ENCODE peak calls at places on chromosomes 16 and 17, in ten cellular contexts. E is IMR-90, H is heart left ventricle, S is upper lobe of right lung, T is tibial artery, I is bronchial epithelial cell, O is esophagus squamous epithelium, Z is colonic mucosa, W is brain microvascular endothelial cell, P is lower lobe of right lung. N is an unnamed sample.

GRCh38 chr17:39607851-39608130 is at the start of gene NEUROD2:
- DNase-seq in E (no peak), T (no peak), O (no peak), P (no peak), H (no peak), W (no peak), I (no peak), S (no peak), Z (no peak), N (no peak)

GRCh38 chr16:69660166-69660565 is 66.2 kb downstream of the NQO1 start:
- DNase-seq in Z (no peak), O (no peak), H (no peak), S (no peak), W (no peak), T (no peak), P (no peak), I (peak; percentile 59), E (no peak), N (no peak)

GRCh38 chr17:69060835-69061234 is at the start of gene ABCA9:
- DNase-seq in W (peak; percentile 82), I (no peak), T (peak; percentile 45), O (no peak), P (no peak), S (no peak), E (peak; percentile 21), Z (no peak), H (peak; percentile 23), N (no peak)

GRCh38 chr17:72187544-72187943 is 66.7 kb downstream of the SOX9 start:
- DNase-seq in I (no peak), T (peak; percentile 61), P (no peak), Z (peak; percentile 60), W (no peak), H (peak; percentile 68), S (no peak), O (no peak), E (peak; percentile 9), N (no peak)

GRCh38 chr17:2435181-2435741 is 34.4 kb upstream of the MNT start:
- DNase-seq in W (peak; percentile 45), O (no peak), I (no peak), E (peak; percentile 31), T (no peak), H (no peak), S (no peak), Z (no peak), P (no peak), N (no peak)

GRCh38 chr16:11409398-11409797 is 64.1 kb downstream of the RMI2 start:
- DNase-seq in H (no peak), S (no peak), O (no peak), I (no peak), E (peak; percentile 45), P (no peak), Z (no peak), W (no peak), T (no peak), N (no peak)

GRCh38 chr16:67163164-67163902 is 1.2 kb upstream of the HSF4 start:
- DNase-seq in P (no peak), S (no peak), O (no peak), W (no peak), T (no peak), H (no peak), I (no peak), E (peak; percentile 35), Z (peak; percentile 42), N (peak; percentile 25)

GRCh38 chr17:44981221-44981968 is 13.3 kb upstream of the C1QL1 start:
- DNase-seq in Z (no peak), W (peak; percentile 51), P (no peak), I (peak; percentile 87), E (peak; percentile 94), H (no peak), T (no peak), O (no peak), S (no peak), N (no peak)

GRCh38 chr16:31202402-31203385 is at the start of gene PYCARD:
- DNase-seq in Z (peak; percentile 81), T (peak; percentile 57), I (peak; percentile 33), S (peak; percentile 90), P (peak; percentile 89), O (no peak), E (peak; percentile 19), W (no peak), H (peak; percentile 73), N (peak; percentile 26)

GRCh38 chr16:23518435-23518891 is 8.2 kb upstream of the GGA2 start:
- DNase-seq in E (peak; percentile 32), T (no peak), O (no peak), I (no peak), H (no peak), Z (no peak), W (peak; percentile 12), P (no peak), S (no peak), N (no peak)

GRCh38 chr16:72302352-72302751 is 130.4 kb upstream of the PMFBP1 start:
- DNase-seq in Z (no peak), S (no peak), W (no peak), I (no peak), H (no peak), T (no peak), E (no peak), P (no peak), O (no peak), N (no peak)

GRCh38 chr17:31560836-31561235 is 169.4 kb downstream of the RAB11FIP4 start:
- DNase-seq in H (no peak), O (no peak), W (no peak), Z (no peak), P (no peak), S (no peak), I (no peak), E (no peak), T (no peak), N (no peak)

GRCh38 chr16:84065536-84066132 is 23.0 kb upstream of the SLC38A8 start:
- DNase-seq in S (peak; percentile 40), E (peak; percentile 62), Z (peak; percentile 66), I (peak; percentile 61), H (no peak), O (no peak), T (peak; percentile 55), W (peak; percentile 61), P (no peak), N (peak; percentile 45)

GRCh38 chr16:84068783-84069464 is 26.3 kb upstream of the SLC38A8 start:
- DNase-seq in P (no peak), Z (no peak), W (no peak), S (no peak), I (no peak), O (no peak), H (no peak), T (no peak), E (no peak), N (no peak)

GRCh38 chr16:84068041-84068440 is 25.4 kb upstream of the SLC38A8 start:
- DNase-seq in I (no peak), W (no peak), S (no peak), P (no peak), H (no peak), E (no peak), Z (no peak), T (no peak), O (no peak), N (no peak)

GRCh38 chr16:84069540-84069939 is 26.9 kb upstream of the SLC38A8 start:
- DNase-seq in I (no peak), O (no peak), E (no peak), S (no peak), T (no peak), P (no peak), Z (no peak), H (no peak), W (no peak), N (no peak)

DNA sequence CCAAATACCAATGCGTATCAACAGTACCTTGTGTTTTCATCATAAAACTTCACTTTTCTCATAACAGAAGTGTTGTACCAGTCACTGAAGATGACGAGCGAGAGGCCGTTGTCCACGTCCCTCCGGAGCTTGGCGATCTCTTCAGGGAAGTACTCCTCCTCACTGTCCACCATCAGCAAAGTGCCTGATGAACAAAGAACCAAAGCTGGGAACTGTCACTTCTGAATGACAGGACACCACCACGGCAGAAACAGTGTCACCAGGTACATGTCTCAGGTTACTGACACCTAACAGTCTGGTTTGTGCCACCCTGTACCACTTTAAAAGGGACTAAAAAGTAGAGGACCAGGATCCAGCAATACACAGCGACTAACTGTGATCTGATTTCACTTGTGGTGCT is 25.0 kb upstream of the SLC38A8 start:
- DNase-seq in W (no peak), Z (no peak), H (no peak), I (no peak), O (no peak), E (no peak), P (no peak), S (no peak), T (no peak), N (no peak)
- H3K36me3 ChIP-seq in W (peaks cover 46% of the 10 kb centered on the region), Z (peaks cover 22% of the 10 kb centered on the region), H (peaks cover 39% of the 10 kb centered on the region), I (peaks cover 20% of the 10 kb centered on the region), O (peaks cover 15% of the 10 kb centered on the region), E (peaks cover 40% of the 10 kb centered on the region), P (peaks cover 100% of the 10 kb centered on the region), S (peaks cover 95% of the 10 kb centered on the region), T (peaks cover 81% of the 10 kb centered on the region), N (peaks cover 65% of the 10 kb centered on the region)

GRCh38 chr17:18877104-18877503 is 19.2 kb downstream of the PRPSAP2 start:
- DNase-seq in S (no peak), I (peak; percentile 33), P (no peak), O (no peak), W (peak; percentile 19), E (peak; percentile 50), H (no peak), T (no peak), Z (no peak), N (no peak)
- H3K36me3 ChIP-seq in S (peaks cover 93% of the 10 kb centered on the region), I (peaks cover 16% of the 10 kb centered on the region), P (peaks cover 96% of the 10 kb centered on the region), O (peaks cover 16% of the 10 kb centered on the region), W (peaks cover 29% of the 10 kb centered on the region), E (peaks cover 32% of the 10 kb centered on the region), H (peaks cover 19% of the 10 kb centered on the region), T (peaks cover 52% of the 10 kb centered on the region), Z (no peaks in the 10 kb centered on the region), N (peaks cover 36% of the 10 kb centered on the region)

GRCh38 chr17:65254166-65254565 is 117.0 kb downstream of the RGS9 start:
- DNase-seq in W (no peak), I (peak; percentile 18), Z (no peak), H (no peak), O (no peak), T (no peak), P (no peak), S (no peak), E (peak; percentile 17), N (no peak)
- H3K36me3 ChIP-seq in W (no peaks in the 10 kb centered on the region), I (no peaks in the 10 kb centered on the region), Z (no peaks in the 10 kb centered on the region), H (no peaks in the 10 kb centered on the region), O (no peaks in the 10 kb centered on the region), T (no peaks in the 10 kb centered on the region), P (no peaks in the 10 kb centered on the region), S (no peaks in the 10 kb centered on the region), E (no peaks in the 10 kb centered on the region), N (no peaks in the 10 kb centered on the region)

DNA sequence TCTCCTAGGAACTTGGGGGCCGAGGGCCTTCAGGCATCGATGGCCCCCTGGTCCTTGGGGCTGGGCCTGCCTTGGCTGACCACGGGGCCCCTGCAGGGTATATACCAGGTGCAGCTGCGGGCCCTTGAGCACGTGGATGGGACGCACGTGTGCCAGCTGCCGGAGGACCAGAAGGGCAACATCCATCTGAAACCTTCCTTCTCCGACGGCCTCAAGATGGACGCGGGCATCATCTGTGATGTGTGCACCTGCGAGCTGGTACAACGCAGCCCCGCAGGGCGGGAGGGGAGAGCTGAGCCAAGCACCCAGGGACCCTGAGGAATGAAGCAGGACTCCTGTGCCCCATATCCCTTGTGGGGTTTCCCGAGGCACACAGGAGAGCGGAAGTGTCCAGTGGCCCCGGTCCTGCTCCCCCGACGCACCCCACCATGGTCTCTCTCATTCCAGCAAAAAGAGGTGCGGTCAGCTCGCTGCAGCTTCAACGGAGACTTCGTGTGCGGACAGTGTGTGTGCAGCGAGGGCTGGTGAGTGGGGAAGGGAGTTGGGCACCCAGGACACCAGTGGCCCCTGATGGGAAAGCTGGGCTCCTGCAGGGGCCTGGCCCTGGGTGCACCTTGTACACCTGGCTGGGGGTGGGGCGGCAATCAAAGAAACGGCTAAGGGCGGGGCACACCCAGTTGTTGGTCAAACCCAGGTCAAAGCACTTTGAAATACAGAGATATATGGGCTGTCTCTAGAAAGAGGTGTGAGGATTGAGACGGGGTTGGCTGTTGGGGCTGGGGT is 10.6 kb downstream of the ITGB4 start:
- DNase-seq in W (no peak), Z (peak; percentile 92), H (no peak), T (no peak), O (no peak), S (no peak), P (no peak), I (no peak), E (no peak), N (no peak)
- H3K36me3 ChIP-seq in W (no peaks in the 10 kb centered on the region), Z (peaks cover 8% of the 10 kb centered on the region), H (no peaks in the 10 kb centered on the region), T (no peaks in the 10 kb centered on the region), O (peaks cover 19% of the 10 kb centered on the region), S (no peaks in the 10 kb centered on the region), P (peaks cover 25% of the 10 kb centered on the region), I (peaks cover 70% of the 10 kb centered on the region), E (no peaks in the 10 kb centered on the region), N (no peaks in the 10 kb centered on the region)

N was measured in CD8-positive, alpha-beta memory T cell.